ENCODE peak calls at places on chromosomes 4 and X, in eight cellular contexts. V is heart left ventricle, N is ovary, W is right lobe of liver, D is stomach, A is suprapubic skin, J is sigmoid colon, Y is adrenal gland. O is an unnamed sample.

GRCh38 chrX:17744896-17745523 is 7.7 kb downstream of the SCML1 start:
- DNase-seq in V (no peak), N (no peak), W (no peak), D (no peak), A (no peak), J (no peak), Y (no peak), O (peak)

GRCh38 chr4:61202638-61203495 is 2.7 kb downstream of the ADGRL3 start:
- DNase-seq in V (peak), N (no peak), W (no peak), D (no peak), A (no peak), J (no peak), Y (no peak), O (no peak)

GRCh38 chrX:12866451-12867377 is at the start of gene TLR7:
- DNase-seq in V (no peak), N (no peak), W (no peak), D (no peak), A (no peak), J (no peak), Y (no peak), O (no peak)

GRCh38 chr4:95213361-95213760 is 335.4 kb downstream of the UNC5C start:
- DNase-seq in V (no peak), N (no peak), W (no peak), D (no peak), A (no peak), J (no peak), Y (no peak), O (no peak)

GRCh38 chr4:138051157-138051556 is 191.0 kb downstream of the SLC7A11 start:
- DNase-seq in V (no peak), N (no peak), W (no peak), D (no peak), A (no peak), J (no peak), Y (no peak), O (no peak)

GRCh38 chr4:101818362-101818761 is 27.8 kb downstream of the BANK1 start:
- DNase-seq in V (no peak), N (no peak), W (no peak), D (no peak), A (no peak), J (no peak), Y (no peak), O (no peak)

GRCh38 chr4:187608001-187608421 is 387.6 kb upstream of the ZFP42 start:
- DNase-seq in V (no peak), N (no peak), W (no peak), D (no peak), A (no peak), J (no peak), Y (no peak), O (no peak)

GRCh38 chr4:143286733-143287570 is 49.7 kb upstream of the GAB1 start:
- DNase-seq in V (no peak), N (no peak), W (no peak), D (no peak), A (no peak), J (no peak), Y (no peak), O (peak)

GRCh38 chr4:182085051-182085480 is 158.1 kb upstream of the TENM3 start:
- DNase-seq in V (no peak), N (no peak), W (no peak), D (no peak), A (no peak), J (no peak), Y (no peak), O (no peak)

GRCh38 chr4:83819582-83819981 is 283.7 kb downstream of the GPAT3 start:
- DNase-seq in V (no peak), N (no peak), W (no peak), D (no peak), A (no peak), J (no peak), Y (no peak), O (no peak)

GRCh38 chr4:161522031-161522430 is 641.8 kb downstream of the FSTL5 start:
- DNase-seq in V (no peak), N (no peak), W (no peak), D (no peak), A (no peak), J (no peak), Y (no peak), O (no peak)

GRCh38 chr4:51885371-51885770 is 42.4 kb downstream of the DCUN1D4 start:
- DNase-seq in V (no peak), N (no peak), W (no peak), D (no peak), A (no peak), J (no peak), Y (no peak), O (peak)

GRCh38 chrX:82370978-82371646 is 1137.0 kb upstream of the POU3F4 start:
- DNase-seq in V (no peak), N (no peak), W (no peak), D (no peak), A (no peak), J (no peak), Y (no peak), O (no peak)

GRCh38 chr4:8079031-8079885 is 79.4 kb downstream of the ABLIM2 start:
- DNase-seq in V (peak), N (no peak), W (no peak), D (peak), A (no peak), J (no peak), Y (no peak), O (peak)

GRCh38 chr4:71270901-71271300 is 67.9 kb upstream of the SLC4A4 start:
- DNase-seq in V (no peak), N (no peak), W (no peak), D (peak), A (no peak), J (no peak), Y (no peak), O (peak)

GRCh38 chr4:181611033-181611711 is 632.0 kb upstream of the TENM3 start:
- DNase-seq in V (no peak), N (no peak), W (no peak), D (no peak), A (no peak), J (no peak), Y (no peak), O (no peak)

GRCh38 chr4:147040874-147041273 is 95.2 kb upstream of the TTC29 start:
- DNase-seq in V (no peak), N (no peak), W (no peak), D (no peak), A (no peak), J (no peak), Y (no peak), O (no peak)

GRCh38 chr4:88928852-88929251 is 128.1 kb downstream of the FAM13A start:
- DNase-seq in V (no peak), N (no peak), W (no peak), D (no peak), A (no peak), J (no peak), Y (no peak), O (no peak)

GRCh38 chr4:83771113-83771705 is 235.3 kb downstream of the GPAT3 start:
- DNase-seq in V (peak), N (no peak), W (peak), D (peak), A (no peak), J (no peak), Y (no peak), O (peak)

GRCh38 chr4:47468686-47469365 is 5.3 kb upstream of the COMMD8 start:
- DNase-seq in V (no peak), N (no peak), W (no peak), D (no peak), A (no peak), J (no peak), Y (no peak), O (no peak)

GRCh38 chr4:44927361-44928061 is 201.2 kb upstream of the GNPDA2 start:
- DNase-seq in V (no peak), N (no peak), W (no peak), D (no peak), A (no peak), J (no peak), Y (no peak), O (peak)

DNA sequence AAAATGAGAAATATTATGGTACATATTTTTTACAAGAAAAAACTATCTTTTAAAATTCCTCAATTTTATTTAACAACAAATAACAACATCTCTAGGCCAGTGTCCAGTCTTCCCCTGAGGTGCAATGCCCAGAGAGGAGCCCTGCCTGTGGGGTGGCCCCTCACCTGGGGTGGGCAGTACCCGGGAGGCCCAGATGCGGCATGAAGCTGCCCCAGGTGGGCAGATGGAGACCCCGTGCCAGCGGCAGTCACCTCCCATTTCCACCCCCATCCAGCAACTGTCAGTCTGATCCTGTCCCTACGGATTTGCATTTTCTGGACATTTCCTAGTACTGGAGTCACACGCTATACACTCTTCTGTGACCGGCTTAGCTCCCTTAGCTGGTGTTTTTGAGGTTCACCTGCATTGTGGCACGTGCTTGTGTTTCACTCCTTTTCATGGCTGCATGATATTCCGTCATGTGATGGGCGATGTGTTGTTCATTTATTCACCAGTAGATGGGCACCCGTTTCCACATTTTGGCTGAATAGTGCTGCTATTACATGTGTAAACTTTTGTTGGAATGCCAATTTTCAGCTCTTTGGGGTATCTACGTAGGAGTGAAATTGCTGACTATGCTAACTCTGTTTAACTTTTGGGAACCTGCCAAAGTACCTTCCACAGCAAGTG is 11.9 kb upstream of the MAEA start:
- DNase-seq in V (no peak), N (no peak), W (no peak), D (no peak), A (no peak), J (no peak), Y (no peak), O (peak)
- TF ChIP-seq POLR2A in V (no peak), N (no peak), W (no peak), D (no peak), A (no peak), J (no peak), Y (no peak), O (no peak)

DNA sequence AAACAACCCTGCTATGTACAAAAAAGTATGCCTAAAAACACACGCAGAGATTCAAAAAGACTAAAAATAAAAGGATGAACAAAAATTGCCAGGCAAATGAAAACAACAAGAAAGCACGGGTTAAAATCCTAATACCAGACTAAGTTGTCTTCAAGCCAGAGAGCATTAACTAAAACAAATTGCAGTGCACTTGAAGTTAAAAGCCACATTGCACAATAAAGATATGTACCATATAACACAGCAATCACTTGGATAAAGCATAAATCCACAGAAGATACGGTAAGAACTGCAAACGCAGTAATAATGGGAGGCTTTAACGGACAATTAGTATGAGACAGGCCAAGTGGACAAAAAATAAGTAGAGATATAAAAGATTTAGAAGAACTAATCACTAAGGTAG is 14.9 kb downstream of the CCDC158 start:
- DNase-seq in V (no peak), N (no peak), W (no peak), D (no peak), A (no peak), J (no peak), Y (no peak), O (no peak)
- TF ChIP-seq POLR2A in V (no peak), N (no peak), W (no peak), D (no peak), A (no peak), J (no peak), Y (no peak), O (no peak)

DNA sequence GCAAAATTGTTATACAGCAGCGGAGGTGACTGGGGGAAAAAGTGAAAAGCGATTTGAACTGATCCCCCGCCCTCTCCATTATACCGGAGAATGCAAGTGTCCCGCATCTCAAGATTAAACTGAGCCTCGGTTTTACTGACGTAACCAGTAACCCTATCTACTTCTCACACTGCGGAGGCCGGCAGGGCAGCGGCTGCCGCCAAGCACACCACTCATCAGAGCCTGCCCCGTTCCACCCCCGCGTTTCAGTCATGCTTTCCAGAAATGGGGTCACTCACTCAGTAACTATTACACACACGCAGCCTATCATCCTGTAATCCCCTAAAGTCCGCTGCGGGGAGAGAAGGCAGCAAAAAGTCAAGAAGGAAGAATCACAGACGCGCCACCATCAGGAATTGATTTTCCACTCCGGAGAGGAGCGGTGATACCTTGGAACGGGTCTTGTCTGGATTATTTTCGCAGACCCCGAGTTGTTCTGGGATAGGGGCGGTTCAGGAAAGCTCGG is 1.4 kb downstream of the RPS6KA3 start:
- DNase-seq in V (peak), N (peak), W (peak), D (peak), A (peak), J (peak), Y (peak), O (peak)
- TF ChIP-seq POLR2A in V (peak), N (peak), W (peak), D (peak), A (peak), J (peak), Y (peak), O (peak)

GRCh38 chrX:49079489-49080428 is at the start of gene WDR45:
- DNase-seq in V (peak), N (peak), W (peak), D (peak), A (peak), J (peak), Y (peak), O (peak)
- TF ChIP-seq POLR2A in V (peak), N (peak), W (peak), D (no peak), A (peak), J (peak), Y (peak), O (peak)

DNA sequence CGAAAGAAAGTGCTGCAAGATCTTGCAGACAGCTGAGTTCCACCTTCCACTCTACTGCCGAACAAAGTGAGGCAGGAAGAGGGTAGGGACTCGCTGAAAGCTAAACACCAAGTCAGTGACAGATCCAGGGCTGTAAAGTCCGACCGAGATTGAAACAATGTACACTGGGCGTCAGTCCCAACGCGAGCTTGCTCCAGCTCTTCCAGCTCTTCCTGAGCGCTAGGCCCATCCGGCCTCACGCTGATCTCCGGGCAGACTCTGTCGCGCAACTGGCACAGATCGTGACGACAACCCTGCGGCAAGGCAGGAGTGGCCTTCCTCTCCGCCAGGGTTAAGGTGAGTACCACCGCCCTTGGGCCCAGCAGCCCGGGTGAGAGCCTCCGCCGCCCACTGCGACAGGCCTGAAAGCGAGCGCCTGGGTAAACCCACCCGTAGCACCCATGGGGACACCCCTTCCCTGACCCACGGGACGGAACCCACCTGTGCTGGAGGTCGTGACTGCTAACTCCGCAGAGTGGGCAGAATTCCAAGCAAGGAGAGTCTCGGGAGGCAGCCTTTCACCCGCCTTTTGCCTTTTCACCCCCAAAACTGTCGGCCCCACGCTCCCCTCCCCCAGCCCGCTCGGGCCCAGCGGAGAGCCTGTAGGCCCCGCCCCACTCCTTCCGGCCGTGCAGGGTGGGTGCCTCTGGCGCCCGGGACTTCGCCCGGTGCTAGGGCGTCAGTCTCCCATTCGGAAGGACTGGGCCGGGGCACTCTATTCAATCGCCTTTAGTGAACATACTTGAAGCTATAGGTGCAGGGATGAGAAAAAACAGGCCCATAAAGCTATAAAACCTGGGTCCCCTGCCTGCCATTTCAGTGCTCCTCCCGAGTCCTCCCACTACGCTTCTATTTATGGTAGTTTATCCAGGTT is at the start of gene TMLHE:
- DNase-seq in V (peak), N (peak), W (peak), D (peak), A (peak), J (peak), Y (peak), O (peak)
- TF ChIP-seq POLR2A in V (no peak), N (no peak), W (peak), D (no peak), A (peak), J (no peak), Y (peak), O (peak)

GRCh38 chr4:156788782-156789181 is 182.8 kb downstream of the PDGFC start:
- DNase-seq in V (no peak), N (no peak), W (no peak), D (no peak), A (no peak), J (no peak), Y (no peak), O (no peak)

GRCh38 chr4:156790866-156791265 is 180.7 kb downstream of the PDGFC start:
- DNase-seq in V (no peak), N (no peak), W (no peak), D (no peak), A (no peak), J (no peak), Y (peak), O (no peak)

GRCh38 chr4:156794863-156795262 is 176.7 kb downstream of the PDGFC start:
- DNase-seq in V (no peak), N (no peak), W (no peak), D (no peak), A (no peak), J (no peak), Y (no peak), O (no peak)

GRCh38 chr4:156795727-156796126 is 175.9 kb downstream of the PDGFC start:
- DNase-seq in V (no peak), N (no peak), W (no peak), D (no peak), A (no peak), J (no peak), Y (no peak), O (no peak)

GRCh38 chr4:156792462-156793085 is 179.0 kb downstream of the PDGFC start:
- DNase-seq in V (no peak), N (no peak), W (no peak), D (no peak), A (no peak), J (no peak), Y (no peak), O (no peak)
- TF ChIP-seq POLR2A in V (no peak), N (no peak), W (no peak), D (no peak), A (no peak), J (no peak), Y (no peak), O (no peak)

GRCh38 chrX:65668362-65669310 is 1.2 kb downstream of the MSN start:
- DNase-seq in V (peak), N (peak), W (peak), D (peak), A (peak), J (peak), Y (peak), O (peak)
- TF ChIP-seq POLR2A in V (peak), N (peak), W (no peak), D (no peak), A (no peak), J (no peak), Y (no peak), O (no peak)